ENCODE peak calls at places on chromosomes 2 and 18, in five cellular contexts. One of them, this sample, is unnamed.

GRCh38 chr18:31072175-31072574 is 29.6 kb upstream of the DSC3 start:
- DNase-seq in GM12865: no peak
- DNase-seq in hepatocyte: no peak
- DNase-seq in fibroblast of mammary gland: no peak
- DNase-seq in IMR-90: no peak
- DNase-seq in this sample: no peak

GRCh38 chr2:17171446-17172049 is 346.7 kb downstream of the RAD51AP2 start:
- DNase-seq in IMR-90: peak
- DNase-seq in hepatocyte: peak
- DNase-seq in GM12865: peak
- DNase-seq in fibroblast of mammary gland: peak
- DNase-seq in this sample: no peak

GRCh38 chr18:77086656-77087390 is 45.8 kb downstream of the MBP start:
- DNase-seq in GM12865: no peak
- DNase-seq in hepatocyte: peak
- DNase-seq in IMR-90: no peak
- DNase-seq in fibroblast of mammary gland: peak
- DNase-seq in this sample: no peak

GRCh38 chr18:37322497-37323035 is 243.0 kb downstream of the CELF4 start:
- DNase-seq in IMR-90: peak
- DNase-seq in fibroblast of mammary gland: peak
- DNase-seq in hepatocyte: peak
- DNase-seq in GM12865: peak
- DNase-seq in this sample: no peak

GRCh38 chr2:46381263-46381849 is 84.1 kb downstream of the EPAS1 start:
- DNase-seq in IMR-90: peak
- DNase-seq in GM12865: no peak
- DNase-seq in fibroblast of mammary gland: no peak
- DNase-seq in hepatocyte: no peak
- DNase-seq in this sample: no peak

GRCh38 chr2:133333189-133333588 is 235.1 kb downstream of the NCKAP5 start:
- DNase-seq in fibroblast of mammary gland: no peak
- DNase-seq in GM12865: no peak
- DNase-seq in hepatocyte: no peak
- DNase-seq in IMR-90: peak
- DNase-seq in this sample: no peak

GRCh38 chr2:210456571-210456970 is 20.0 kb downstream of the LANCL1 start:
- DNase-seq in GM12865: no peak
- DNase-seq in IMR-90: no peak
- DNase-seq in fibroblast of mammary gland: no peak
- DNase-seq in hepatocyte: no peak
- DNase-seq in this sample: no peak

GRCh38 chr2:24083567-24084385 is 858 bp downstream of the TP53I3 start:
- DNase-seq in fibroblast of mammary gland: peak
- DNase-seq in GM12865: peak
- DNase-seq in hepatocyte: peak
- DNase-seq in IMR-90: peak
- DNase-seq in this sample: peak

GRCh38 chr2:120860579-120860922 is 124.9 kb downstream of the GLI2 start:
- DNase-seq in GM12865: no peak
- DNase-seq in hepatocyte: no peak
- DNase-seq in IMR-90: no peak
- DNase-seq in fibroblast of mammary gland: no peak
- DNase-seq in this sample: no peak

GRCh38 chr2:120398961-120399888 is 53.3 kb downstream of the INHBB start:
- DNase-seq in fibroblast of mammary gland: no peak
- DNase-seq in hepatocyte: peak
- DNase-seq in IMR-90: no peak
- DNase-seq in GM12865: no peak
- DNase-seq in this sample: no peak

GRCh38 chr2:105403785-105404698 is 5.2 kb upstream of the FHL2 start:
- DNase-seq in GM12865: no peak
- DNase-seq in fibroblast of mammary gland: peak
- DNase-seq in hepatocyte: peak
- DNase-seq in IMR-90: peak
- DNase-seq in this sample: no peak

GRCh38 chr18:52288403-52289004 is 51.5 kb upstream of the DCC start:
- DNase-seq in hepatocyte: peak
- DNase-seq in IMR-90: no peak
- DNase-seq in fibroblast of mammary gland: no peak
- DNase-seq in GM12865: peak
- DNase-seq in this sample: peak

GRCh38 chr2:165016772-165017411 is 61.6 kb upstream of the SLC38A11 start:
- DNase-seq in fibroblast of mammary gland: peak
- DNase-seq in GM12865: peak
- DNase-seq in hepatocyte: peak
- DNase-seq in IMR-90: peak
- DNase-seq in this sample: no peak
- H3K4me3 ChIP-seq in fibroblast of mammary gland: no peak
- H3K4me3 ChIP-seq in GM12865: no peak
- H3K4me3 ChIP-seq in hepatocyte: no peak
- H3K4me3 ChIP-seq in IMR-90: no peak
- H3K4me3 ChIP-seq in this sample: no peak

DNA sequence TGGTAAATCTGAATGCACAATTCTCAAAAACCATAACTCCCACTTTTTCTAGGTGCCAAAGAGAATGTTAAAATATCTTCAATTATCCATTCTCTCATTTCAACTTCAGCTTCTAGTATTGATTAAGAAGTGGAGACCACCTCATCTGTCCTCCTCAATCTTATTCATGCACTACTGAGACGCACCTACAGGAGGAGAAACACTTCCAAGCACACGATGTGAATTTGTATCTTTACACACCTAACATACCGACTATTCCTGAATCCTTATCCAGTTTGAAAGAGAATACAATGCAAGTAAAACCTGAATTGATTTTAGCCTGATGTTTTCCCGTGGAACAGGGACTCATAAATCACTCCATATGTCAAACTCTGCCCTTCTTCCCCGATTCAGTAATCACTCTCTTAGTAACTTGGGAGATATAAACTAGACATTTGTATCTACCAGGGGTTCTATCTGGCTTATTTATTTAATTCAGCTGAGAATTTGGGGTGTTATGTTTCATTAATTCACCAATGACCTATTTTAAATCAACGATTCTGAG is 101.0 kb downstream of the MREG start:
- DNase-seq in IMR-90: no peak
- DNase-seq in fibroblast of mammary gland: no peak
- DNase-seq in GM12865: no peak
- DNase-seq in hepatocyte: no peak
- DNase-seq in this sample: no peak
- TF ChIP-seq CTCF in IMR-90: no peak
- TF ChIP-seq CTCF in fibroblast of mammary gland: peak
- TF ChIP-seq CTCF in GM12865: no peak
- TF ChIP-seq CTCF in hepatocyte: no peak
- TF ChIP-seq CTCF in this sample: no peak

GRCh38 chr2:15559800-15560403 is 1.2 kb downstream of the NBAS start:
- DNase-seq in fibroblast of mammary gland: no peak
- DNase-seq in hepatocyte: no peak
- DNase-seq in GM12865: no peak
- DNase-seq in IMR-90: no peak
- DNase-seq in this sample: no peak

GRCh38 chr2:15559379-15559778 is 1.8 kb downstream of the NBAS start:
- DNase-seq in hepatocyte: no peak
- DNase-seq in fibroblast of mammary gland: no peak
- DNase-seq in GM12865: no peak
- DNase-seq in IMR-90: no peak
- DNase-seq in this sample: no peak

GRCh38 chr2:15560988-15561573 is at the start of gene NBAS:
- DNase-seq in hepatocyte: peak
- DNase-seq in IMR-90: peak
- DNase-seq in GM12865: peak
- DNase-seq in fibroblast of mammary gland: peak
- DNase-seq in this sample: peak

GRCh38 chr2:15561574-15562344 is 625 bp upstream of the NBAS start:
- DNase-seq in hepatocyte: peak
- DNase-seq in GM12865: peak
- DNase-seq in IMR-90: peak
- DNase-seq in fibroblast of mammary gland: peak
- DNase-seq in this sample: no peak

GRCh38 chr2:15560404-15560987 is 638 bp downstream of the NBAS start:
- DNase-seq in GM12865: peak
- DNase-seq in hepatocyte: peak
- DNase-seq in IMR-90: peak
- DNase-seq in fibroblast of mammary gland: peak
- DNase-seq in this sample: no peak
- H3K4me3 ChIP-seq in GM12865: peak
- H3K4me3 ChIP-seq in hepatocyte: peak
- H3K4me3 ChIP-seq in IMR-90: peak
- H3K4me3 ChIP-seq in fibroblast of mammary gland: peak
- H3K4me3 ChIP-seq in this sample: peak

DNA sequence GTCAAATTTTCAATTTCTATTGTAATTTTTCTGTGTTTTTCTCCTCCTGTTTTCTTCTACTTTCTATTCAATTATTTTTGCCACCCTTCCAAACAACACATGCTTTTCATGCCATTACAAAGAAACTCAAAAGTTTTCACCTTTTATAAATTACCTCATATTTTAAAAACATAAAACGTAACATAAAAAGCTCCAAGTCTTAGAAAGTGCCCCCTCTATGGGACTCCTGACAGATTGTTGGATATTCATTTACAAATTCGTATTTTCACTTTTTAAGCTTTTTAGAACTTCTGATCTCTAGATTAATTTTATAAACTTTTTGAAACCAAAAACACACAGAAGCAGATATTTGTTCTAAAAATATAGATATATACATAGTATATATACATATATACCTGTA is 1.6 kb downstream of the COL5A2 start:
- DNase-seq in GM12865: no peak
- DNase-seq in IMR-90: peak
- DNase-seq in fibroblast of mammary gland: peak
- DNase-seq in hepatocyte: peak
- DNase-seq in this sample: no peak
- TF ChIP-seq CTCF in GM12865: no peak
- TF ChIP-seq CTCF in IMR-90: peak
- TF ChIP-seq CTCF in fibroblast of mammary gland: peak
- TF ChIP-seq CTCF in hepatocyte: peak
- TF ChIP-seq CTCF in this sample: no peak

GRCh38 chr2:237084444-237084843 is 1.2 kb upstream of the COPS8 start:
- DNase-seq in fibroblast of mammary gland: no peak
- DNase-seq in GM12865: no peak
- DNase-seq in hepatocyte: no peak
- DNase-seq in IMR-90: no peak
- DNase-seq in this sample: no peak
- H3K4me3 ChIP-seq in fibroblast of mammary gland: peak
- H3K4me3 ChIP-seq in GM12865: peak
- H3K4me3 ChIP-seq in hepatocyte: peak
- H3K4me3 ChIP-seq in IMR-90: no peak
- H3K4me3 ChIP-seq in this sample: no peak

GRCh38 chr18:34595673-34596072 is 114.4 kb upstream of the DTNA start:
- DNase-seq in IMR-90: peak
- DNase-seq in GM12865: peak
- DNase-seq in hepatocyte: peak
- DNase-seq in fibroblast of mammary gland: peak
- DNase-seq in this sample: no peak
- TF ChIP-seq CTCF in IMR-90: peak
- TF ChIP-seq CTCF in GM12865: no peak
- TF ChIP-seq CTCF in hepatocyte: peak
- TF ChIP-seq CTCF in fibroblast of mammary gland: peak
- TF ChIP-seq CTCF in this sample: no peak

This sample was measured in GM12864.